ENCODE peak calls at places on chromosomes 3 and 15, in eight cellular contexts. Z is GM12865; H is tibial nerve; I is HFFc6; S is AG10803; P is CD8-positive, alpha-beta T cell; W is stomach; T is sigmoid colon. D is an unnamed sample.

GRCh38 chr15:34023932-34024331 is 15.1 kb downstream of the AVEN start:
- DNase-seq in Z (no peak), H (no peak), I (no peak), S (peak), P (no peak), W (no peak), T (no peak), D (no peak)

GRCh38 chr15:95868970-95869369 is 461.5 kb upstream of the NR2F2 start:
- DNase-seq in Z (no peak), H (no peak), I (no peak), S (no peak), P (no peak), W (no peak), T (no peak), D (no peak)

GRCh38 chr15:46456431-46456830 is 821.6 kb downstream of the SQOR start:
- DNase-seq in Z (no peak), H (no peak), I (no peak), S (no peak), P (no peak), W (no peak), T (no peak), D (no peak)

GRCh38 chr3:89380006-89380405 is 272.6 kb downstream of the EPHA3 start:
- DNase-seq in Z (no peak), H (no peak), I (no peak), S (peak), P (no peak), W (no peak), T (no peak), D (no peak)

GRCh38 chr3:11154036-11154952 is at the start of gene HRH1:
- DNase-seq in Z (no peak), H (no peak), I (no peak), S (no peak), P (no peak), W (no peak), T (no peak), D (no peak)

GRCh38 chr3:155334897-155335883 is 41.7 kb upstream of the STRIT1 start:
- DNase-seq in Z (peak), H (no peak), I (no peak), S (no peak), P (no peak), W (no peak), T (no peak), D (no peak)

GRCh38 chr3:53238051-53238850 is 17.6 kb downstream of the TKT start:
- DNase-seq in Z (no peak), H (no peak), I (peak), S (peak), P (no peak), W (peak), T (no peak), D (no peak)

GRCh38 chr15:94026458-94026967 is 204.8 kb upstream of the MCTP2 start:
- DNase-seq in Z (no peak), H (no peak), I (peak), S (peak), P (no peak), W (no peak), T (peak), D (no peak)

GRCh38 chr15:26242565-26242964 is 379.4 kb upstream of the ATP10A start:
- DNase-seq in Z (no peak), H (no peak), I (no peak), S (no peak), P (no peak), W (no peak), T (no peak), D (no peak)

GRCh38 chr3:100374521-100374920 is 26.4 kb downstream of the TOMM70 start:
- DNase-seq in Z (no peak), H (no peak), I (no peak), S (no peak), P (no peak), W (no peak), T (no peak), D (no peak)

GRCh38 chr3:58175429-58176184 is 35.2 kb downstream of the DNASE1L3 start:
- DNase-seq in Z (no peak), H (no peak), I (no peak), S (peak), P (no peak), W (peak), T (peak), D (no peak)

GRCh38 chr15:88744548-88745020 is 58.7 kb upstream of the ACAN start:
- DNase-seq in Z (no peak), H (no peak), I (no peak), S (peak), P (no peak), W (no peak), T (no peak), D (no peak)

GRCh38 chr3:24192004-24192403 is 246.9 kb downstream of the NR1D2 start:
- DNase-seq in Z (no peak), H (no peak), I (no peak), S (no peak), P (no peak), W (no peak), T (no peak), D (no peak)

GRCh38 chr15:89475688-89476087 is 20.7 kb downstream of the RHCG start:
- DNase-seq in Z (no peak), H (no peak), I (no peak), S (no peak), P (no peak), W (no peak), T (no peak), D (no peak)

GRCh38 chr3:18883553-18883952 is 264.8 kb upstream of the KCNH8 start:
- DNase-seq in Z (no peak), H (no peak), I (no peak), S (no peak), P (no peak), W (no peak), T (no peak), D (no peak)

GRCh38 chr15:91045065-91045464 is 22.7 kb upstream of the VPS33B start:
- DNase-seq in Z (no peak), H (no peak), I (no peak), S (no peak), P (no peak), W (no peak), T (no peak), D (no peak)

GRCh38 chr15:44193651-44194396 is 1.2 kb downstream of the FRMD5 start:
- DNase-seq in Z (no peak), H (no peak), I (peak), S (peak), P (no peak), W (no peak), T (no peak), D (no peak)

GRCh38 chr15:82231842-82232241 is 30.7 kb downstream of the EFL1 start:
- DNase-seq in Z (no peak), H (no peak), I (no peak), S (no peak), P (no peak), W (no peak), T (no peak), D (no peak)

GRCh38 chr15:94119923-94120775 is 111.2 kb upstream of the MCTP2 start:
- DNase-seq in Z (peak), H (peak), I (peak), S (peak), P (peak), W (peak), T (peak), D (no peak)

GRCh38 chr3:7282988-7283387 is 422.1 kb downstream of the GRM7 start:
- DNase-seq in Z (no peak), H (no peak), I (no peak), S (no peak), P (no peak), W (no peak), T (no peak), D (no peak)

GRCh38 chr15:34271493-34271892 is 46.7 kb downstream of the EMC4 start:
- DNase-seq in Z (no peak), H (no peak), I (peak), S (peak), P (no peak), W (no peak), T (no peak), D (no peak)

GRCh38 chr3:71395927-71396695 is 187.4 kb downstream of the FOXP1 start:
- DNase-seq in Z (no peak), H (peak), I (peak), S (peak), P (no peak), W (no peak), T (no peak), D (no peak)

GRCh38 chr3:156516284-156516683 is 38.6 kb downstream of the SSR3 start:
- DNase-seq in Z (no peak), H (no peak), I (no peak), S (no peak), P (no peak), W (no peak), T (no peak), D (no peak)

GRCh38 chr15:100515758-100516157 is 13.0 kb downstream of the CERS3 start:
- DNase-seq in Z (no peak), H (no peak), I (no peak), S (no peak), P (no peak), W (no peak), T (no peak), D (no peak)

GRCh38 chr15:47551079-47551478 is 166.2 kb upstream of the SEMA6D start:
- DNase-seq in Z (no peak), H (no peak), I (no peak), S (no peak), P (no peak), W (no peak), T (no peak), D (no peak)
- TF ChIP-seq CTCF in Z (no peak), H (no peak), I (peak), S (peak), P (no peak), W (no peak), T (no peak), D (no peak)

DNA sequence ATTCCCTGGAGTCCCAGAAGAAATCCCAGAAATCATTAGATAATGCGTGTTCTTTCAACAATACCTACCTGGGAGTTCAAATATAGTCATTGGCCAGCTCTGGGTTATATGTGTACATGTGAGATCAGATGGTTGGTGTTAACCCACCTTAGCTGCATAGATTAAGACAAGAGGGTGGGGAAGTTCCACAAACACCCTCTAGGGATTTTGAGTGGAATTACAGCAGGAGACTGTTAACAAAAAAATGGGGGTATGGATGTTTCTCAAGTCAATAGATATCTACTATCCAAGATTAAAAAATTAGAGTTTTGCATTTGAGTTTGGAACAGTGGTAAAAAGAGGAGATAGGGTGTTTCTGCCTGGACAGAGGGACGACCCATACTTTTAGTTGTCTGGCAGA is 282.5 kb upstream of the CNTN3 start:
- DNase-seq in Z (no peak), H (no peak), I (peak), S (peak), P (no peak), W (no peak), T (no peak), D (no peak)
- TF ChIP-seq CTCF in Z (no peak), H (no peak), I (peak), S (peak), P (no peak), W (no peak), T (no peak), D (no peak)

GRCh38 chr15:42239528-42240245 is 31.6 kb upstream of the VPS39 start:
- DNase-seq in Z (no peak), H (no peak), I (peak), S (peak), P (no peak), W (no peak), T (no peak), D (no peak)
- TF ChIP-seq CTCF in Z (no peak), H (no peak), I (no peak), S (no peak), P (no peak), W (no peak), T (no peak), D (no peak)

DNA sequence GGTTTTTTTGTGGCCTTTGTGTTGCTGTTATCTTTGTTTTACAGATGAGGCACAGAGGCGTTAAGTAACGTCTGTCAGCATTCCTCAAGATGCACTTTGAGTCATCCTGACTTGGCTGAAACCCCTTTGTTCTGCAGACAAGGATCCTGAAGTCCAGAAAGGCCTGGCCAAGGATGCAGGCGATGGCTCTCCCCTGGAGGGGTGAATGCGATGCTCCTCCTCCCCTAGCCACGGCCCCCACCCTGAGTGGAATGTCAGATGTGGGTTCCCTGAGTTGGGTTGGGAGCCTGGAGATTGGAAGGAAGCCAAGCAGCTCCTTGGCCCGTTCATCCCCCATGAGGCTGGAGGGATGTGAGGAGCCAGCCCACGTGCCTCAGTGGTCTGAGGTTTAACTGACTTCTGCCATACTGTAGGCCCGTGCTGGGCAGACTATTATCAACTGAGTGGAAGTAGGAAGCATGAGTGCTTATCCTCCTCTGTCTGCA is 43.3 kb downstream of the POMGNT2 start:
- DNase-seq in Z (no peak), H (no peak), I (no peak), S (no peak), P (no peak), W (no peak), T (no peak), D (no peak)
- TF ChIP-seq CTCF in Z (no peak), H (no peak), I (no peak), S (no peak), P (no peak), W (no peak), T (no peak), D (no peak)

DNA sequence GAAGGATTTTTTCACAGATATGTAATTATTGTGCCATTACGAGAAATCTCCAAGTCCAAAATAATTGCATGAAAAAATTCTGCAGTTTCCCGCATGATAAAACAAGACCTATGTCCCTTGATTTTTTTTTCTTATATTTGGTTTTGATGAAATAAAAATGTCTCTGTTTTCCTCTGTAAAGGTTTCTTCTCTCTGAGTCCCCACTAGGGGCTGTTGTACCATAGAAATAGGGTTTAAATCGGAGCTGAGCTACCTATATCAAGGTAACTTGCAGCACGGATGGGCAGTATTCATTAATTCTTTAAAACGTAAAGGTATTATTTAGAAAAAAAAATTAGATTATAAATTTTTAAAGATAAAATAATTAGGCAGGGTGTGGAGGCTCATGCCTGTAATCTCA is 66.6 kb upstream of the IGF1R start:
- DNase-seq in Z (no peak), H (no peak), I (no peak), S (no peak), P (no peak), W (no peak), T (no peak), D (no peak)
- TF ChIP-seq CTCF in Z (no peak), H (no peak), I (peak), S (no peak), P (peak), W (no peak), T (no peak), D (no peak)

GRCh38 chr3:158571969-158572765 is 1.2 kb downstream of the MLF1 start:
- DNase-seq in Z (no peak), H (no peak), I (no peak), S (no peak), P (no peak), W (no peak), T (no peak), D (no peak)

GRCh38 chr3:158574646-158575045 is 3.7 kb downstream of the MLF1 start:
- DNase-seq in Z (no peak), H (no peak), I (no peak), S (no peak), P (no peak), W (no peak), T (no peak), D (no peak)

GRCh38 chr3:158572766-158573060 is 1.7 kb downstream of the MLF1 start:
- DNase-seq in Z (no peak), H (no peak), I (no peak), S (no peak), P (no peak), W (no peak), T (no peak), D (no peak)

GRCh38 chr3:158570999-158571702 is at the start of gene MLF1:
- DNase-seq in Z (peak), H (peak), I (peak), S (peak), P (peak), W (peak), T (peak), D (peak)

GRCh38 chr3:158573714-158574113 is 2.7 kb downstream of the MLF1 start:
- DNase-seq in Z (no peak), H (no peak), I (no peak), S (no peak), P (no peak), W (no peak), T (no peak), D (no peak)
- TF ChIP-seq CTCF in Z (no peak), H (no peak), I (peak), S (no peak), P (no peak), W (no peak), T (no peak), D (no peak)

DNA sequence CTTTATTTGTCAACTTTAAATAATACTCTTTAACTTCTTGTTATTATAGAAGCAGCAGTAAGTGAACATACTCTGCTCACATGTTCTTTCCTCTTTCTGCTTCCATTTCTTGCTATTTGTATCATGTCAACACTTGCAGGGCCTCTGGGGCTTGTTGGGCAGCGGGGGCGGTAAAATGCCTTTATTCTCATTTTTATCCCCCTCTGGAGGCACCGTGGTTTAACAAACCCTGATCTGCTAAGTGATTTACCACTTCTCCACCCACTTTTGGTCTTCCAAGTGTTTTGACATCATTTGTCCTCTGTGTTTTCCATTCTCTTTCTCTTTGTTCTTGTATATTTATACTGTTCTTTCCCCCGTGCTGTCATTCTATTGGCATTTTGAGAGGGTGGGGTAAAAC is 33.9 kb downstream of the SCN10A start:
- DNase-seq in Z (peak), H (no peak), I (no peak), S (no peak), P (no peak), W (no peak), T (no peak), D (no peak)
- TF ChIP-seq CTCF in Z (no peak), H (no peak), I (no peak), S (no peak), P (no peak), W (no peak), T (no peak), D (no peak)

GRCh38 chr3:197527569-197527968 is 28.2 kb downstream of the BDH1 start:
- DNase-seq in Z (no peak), H (no peak), I (no peak), S (no peak), P (no peak), W (no peak), T (no peak), D (no peak)

GRCh38 chr3:197528190-197528589 is 27.6 kb downstream of the BDH1 start:
- DNase-seq in Z (no peak), H (no peak), I (peak), S (no peak), P (no peak), W (no peak), T (no peak), D (no peak)

GRCh38 chr3:197523551-197523950 is 32.2 kb downstream of the BDH1 start:
- DNase-seq in Z (no peak), H (no peak), I (no peak), S (no peak), P (no peak), W (no peak), T (no peak), D (no peak)

GRCh38 chr3:197524128-197524527 is 31.6 kb downstream of the BDH1 start:
- DNase-seq in Z (no peak), H (no peak), I (no peak), S (no peak), P (no peak), W (no peak), T (no peak), D (no peak)

DNA sequence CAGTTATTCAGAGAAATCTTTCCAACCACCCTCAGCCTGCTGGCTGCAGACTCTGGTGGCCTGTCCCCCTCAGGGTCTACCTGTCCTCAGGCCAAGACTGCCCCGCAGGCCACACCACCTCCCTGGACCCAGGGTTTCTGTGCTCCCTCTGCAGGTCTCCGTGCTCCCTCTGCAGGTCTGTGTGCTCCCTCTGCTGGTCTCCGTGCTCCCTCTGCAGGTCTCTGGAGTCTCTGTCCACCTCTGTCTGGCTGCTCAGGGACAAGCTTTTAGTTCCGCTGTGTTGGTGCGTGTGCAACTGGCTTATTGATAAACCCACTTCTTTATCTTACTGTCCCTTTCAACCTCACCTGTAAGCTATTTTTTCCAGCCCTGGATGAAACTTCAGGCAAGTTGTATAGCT is 30.1 kb downstream of the BDH1 start:
- DNase-seq in Z (no peak), H (no peak), I (peak), S (peak), P (no peak), W (no peak), T (no peak), D (no peak)
- TF ChIP-seq CTCF in Z (no peak), H (no peak), I (peak), S (peak), P (no peak), W (no peak), T (no peak), D (no peak)

GRCh38 chr3:157533298-157533870 is 30.2 kb upstream of the VEPH1 start:
- DNase-seq in Z (no peak), H (no peak), I (peak), S (peak), P (no peak), W (no peak), T (no peak), D (no peak)

GRCh38 chr3:157532529-157533297 is 29.5 kb upstream of the VEPH1 start:
- DNase-seq in Z (peak), H (peak), I (peak), S (peak), P (no peak), W (no peak), T (no peak), D (no peak)

GRCh38 chr3:157531771-157532170 is 28.6 kb upstream of the VEPH1 start:
- DNase-seq in Z (no peak), H (no peak), I (no peak), S (no peak), P (no peak), W (no peak), T (no peak), D (no peak)

GRCh38 chr3:157535667-157536066 is 32.5 kb upstream of the VEPH1 start:
- DNase-seq in Z (no peak), H (no peak), I (no peak), S (no peak), P (no peak), W (no peak), T (no peak), D (no peak)

GRCh38 chr3:157534725-157535161 is 31.5 kb upstream of the VEPH1 start:
- DNase-seq in Z (no peak), H (no peak), I (no peak), S (no peak), P (no peak), W (no peak), T (no peak), D (no peak)
- TF ChIP-seq CTCF in Z (no peak), H (no peak), I (peak), S (no peak), P (no peak), W (no peak), T (no peak), D (no peak)

GRCh38 chr15:38453971-38454686 is at the start of gene FAM98B:
- DNase-seq in Z (peak), H (peak), I (peak), S (peak), P (peak), W (peak), T (peak), D (peak)
- TF ChIP-seq CTCF in Z (no peak), H (no peak), I (no peak), S (peak), P (no peak), W (no peak), T (peak), D (no peak)